ENCODE peak calls at places on chromosomes 12 and 14, in nine cellular contexts. H is cardiac muscle cell; J is activated B cell treated with CpG ODN at 0.5 μM for 24 hours; N is NCI-H1436; F is endothelial cell; C is effector memory CD4-positive, alpha-beta T cell; P is EL; W is globus pallidus; U is sciatic nerve. A is an unnamed sample.

GRCh38 chr12:46824709-46825108 is 1.1 kb downstream of the SLC38A4 start:
- DNase-seq in H (no peak), J (no peak), N (no peak), F (no peak), C (no peak), P (no peak), W (no peak), U (no peak), A (no peak)

GRCh38 chr12:57845478-57846284 is 848 bp downstream of the CTDSP2 start:
- DNase-seq in H (peak), J (peak), N (peak), F (peak), C (peak), P (peak), W (peak), U (peak), A (peak)

GRCh38 chr14:103728141-103728540 is 12.5 kb downstream of the ZFYVE21 start:
- DNase-seq in H (no peak), J (no peak), N (no peak), F (no peak), C (no peak), P (no peak), W (no peak), U (no peak), A (no peak)

GRCh38 chr12:3592856-3593625 is 102.0 kb downstream of the PRMT8 start:
- DNase-seq in H (no peak), J (no peak), N (no peak), F (no peak), C (no peak), P (no peak), W (no peak), U (no peak), A (no peak)

GRCh38 chr12:124440841-124441381 is 126.5 kb downstream of the NCOR2 start:
- DNase-seq in H (no peak), J (no peak), N (no peak), F (no peak), C (no peak), P (no peak), W (no peak), U (no peak), A (no peak)

GRCh38 chr12:62332598-62332997 is 72.4 kb downstream of the USP15 start:
- DNase-seq in H (no peak), J (no peak), N (no peak), F (no peak), C (no peak), P (peak), W (no peak), U (no peak), A (peak)

GRCh38 chr12:113165521-113166450 is 16.3 kb downstream of the CFAP73 start:
- DNase-seq in H (no peak), J (no peak), N (no peak), F (no peak), C (no peak), P (no peak), W (no peak), U (no peak), A (no peak)

GRCh38 chr12:133130808-133131128 is 341 bp downstream of the ZNF10 start:
- DNase-seq in H (peak), J (no peak), N (peak), F (no peak), C (no peak), P (no peak), W (no peak), U (peak), A (no peak)

GRCh38 chr14:72736348-72736747 is 157.6 kb downstream of the DPF3 start:
- DNase-seq in H (no peak), J (no peak), N (no peak), F (no peak), C (no peak), P (peak), W (no peak), U (no peak), A (peak)

GRCh38 chr14:94677239-94677612 is 65.0 kb downstream of the SERPINA3 start:
- DNase-seq in H (no peak), J (no peak), N (no peak), F (no peak), C (no peak), P (no peak), W (no peak), U (peak), A (no peak)

GRCh38 chr14:79641371-79641770 is 569.9 kb downstream of the DIO2 start:
- DNase-seq in H (no peak), J (no peak), N (no peak), F (no peak), C (no peak), P (no peak), W (no peak), U (no peak), A (no peak)

A was measured in RWPE1.